ENCODE peak calls at places on chromosomes 5 and 9, in eight cellular contexts. S, J, Q, D, X, V, K and U are unnamed samples.

GRCh38 chr9:135616621-135617537 is 22.5 kb downstream of the GLT6D1 start:
- DNase-seq in K (no peak), Q (no peak), S (no peak), X (no peak), V (no peak), J (no peak), D (no peak), U (no peak)

GRCh38 chr5:139664273-139664693 is 16.1 kb downstream of the CXXC5 start:
- DNase-seq in J (no peak), Q (no peak), S (no peak), D (no peak), K (no peak), X (no peak), V (no peak), U (no peak)

GRCh38 chr5:78640622-78641021 is 8.0 kb downstream of the LHFPL2 start:
- DNase-seq in Q (no peak), K (peak), S (no peak), V (peak), X (no peak), J (no peak), D (peak), U (no peak)

GRCh38 chr5:161096006-161096405 is 244.0 kb upstream of the ATP10B start:
- DNase-seq in D (no peak), J (no peak), Q (no peak), V (no peak), S (no peak), K (no peak), X (no peak), U (no peak)

GRCh38 chr5:68070641-68071191 is 144.8 kb upstream of the PIK3R1 start:
- DNase-seq in Q (no peak), S (no peak), D (no peak), V (peak), J (no peak), K (peak), X (no peak), U (peak)

GRCh38 chr9:132901859-132902831 is 23.4 kb downstream of the SPACA9 start:
- DNase-seq in J (peak), D (peak), S (peak), K (peak), Q (peak), V (peak), X (peak), U (peak)

GRCh38 chr9:84297162-84297821 is 43.3 kb downstream of the SLC28A3 start:
- DNase-seq in V (peak), J (no peak), S (no peak), K (peak), X (no peak), D (no peak), Q (peak), U (peak)

GRCh38 chr9:92964981-92965758 is 17.8 kb downstream of the FGD3 start:
- DNase-seq in S (no peak), V (no peak), D (no peak), K (no peak), Q (no peak), J (no peak), X (no peak), U (no peak)

GRCh38 chr5:78908173-78908901 is 76.8 kb downstream of the ARSB start:
- DNase-seq in Q (peak), J (peak), X (peak), S (no peak), V (peak), D (no peak), K (peak), U (peak)

GRCh38 chr9:122015165-122015821 is 77.8 kb downstream of the TTLL11 start:
- DNase-seq in V (no peak), K (no peak), D (no peak), X (no peak), S (peak), Q (no peak), J (no peak), U (no peak)

GRCh38 chr5:23730023-23730422 is 222.6 kb downstream of the PRDM9 start:
- DNase-seq in J (no peak), S (no peak), V (no peak), D (no peak), Q (no peak), X (no peak), K (no peak), U (no peak)

GRCh38 chr9:125558453-125559084 is 148.4 kb downstream of the MAPKAP1 start:
- DNase-seq in S (peak), X (peak), K (peak), V (peak), J (peak), Q (peak), D (peak), U (peak)

GRCh38 chr9:102521097-102521755 is 473.9 kb upstream of the CYLC2 start:
- DNase-seq in V (peak), K (no peak), J (no peak), S (no peak), X (no peak), D (no peak), Q (no peak), U (no peak)

GRCh38 chr5:152349683-152350526 is 55.2 kb downstream of the NMUR2 start:
- DNase-seq in V (peak), X (peak), S (peak), K (peak), Q (no peak), J (peak), D (peak), U (peak)

GRCh38 chr5:127206320-127207113 is 84.1 kb upstream of the MEGF10 start:
- DNase-seq in S (no peak), X (no peak), J (no peak), D (peak), K (peak), Q (peak), V (peak), U (peak)

GRCh38 chr5:177023247-177023703 is 779 bp downstream of the ZNF346 start:
- DNase-seq in J (peak), K (peak), Q (no peak), S (no peak), D (peak), X (peak), V (no peak), U (no peak)

GRCh38 chr9:104747245-104747564 is 278 bp upstream of the NIPSNAP3A start:
- DNase-seq in V (no peak), D (no peak), Q (no peak), X (no peak), K (no peak), J (no peak), S (no peak), U (no peak)

GRCh38 chr5:171989276-171989675 is 17.2 kb downstream of the FBXW11 start:
- DNase-seq in Q (no peak), V (peak), X (no peak), D (no peak), J (no peak), K (no peak), S (no peak), U (no peak)

GRCh38 chr5:171990713-171991015 is 15.8 kb downstream of the FBXW11 start:
- DNase-seq in V (peak), S (no peak), X (no peak), J (no peak), D (no peak), K (no peak), Q (no peak), U (no peak)

GRCh38 chr5:171989946-171990712 is 16.3 kb downstream of the FBXW11 start:
- DNase-seq in K (no peak), X (no peak), Q (no peak), V (peak), S (no peak), J (no peak), D (no peak), U (no peak)

GRCh38 chr5:171992813-171993212 is 13.6 kb downstream of the FBXW11 start:
- DNase-seq in Q (no peak), D (no peak), J (no peak), S (no peak), V (no peak), K (no peak), X (no peak), U (no peak)

DNA sequence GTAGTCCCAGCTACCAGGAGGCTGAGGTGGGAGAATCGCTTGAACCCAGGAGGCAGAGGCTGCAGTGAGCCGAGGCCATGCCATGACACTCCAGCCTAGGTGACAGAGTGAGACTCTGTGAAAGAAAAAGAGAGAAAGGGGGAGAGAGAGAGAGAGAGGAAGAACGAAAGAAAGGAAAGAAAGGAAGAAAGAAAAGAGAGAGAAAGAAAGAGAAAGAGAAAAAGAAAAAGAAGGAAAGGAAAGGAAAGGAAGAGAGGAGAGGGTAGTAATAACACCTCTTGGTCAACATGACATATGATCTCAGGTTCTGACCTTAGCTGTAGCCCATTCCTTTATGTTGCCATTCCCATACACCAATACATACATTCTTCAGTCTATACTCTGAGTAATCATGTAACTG is 14.1 kb downstream of the FBXW11 start:
- DNase-seq in S (no peak), J (no peak), X (no peak), Q (no peak), V (no peak), D (no peak), K (no peak), U (no peak)
- TF ChIP-seq CTCF in S (no peak), J (no peak), X (no peak), Q (no peak), V (no peak), D (no peak), K (no peak), U (no peak)

GRCh38 chr9:119375892-119376291 is 6.7 kb upstream of the BRINP1 start:
- DNase-seq in D (peak), X (peak), J (peak), Q (no peak), V (peak), S (peak), K (peak), U (peak)
- TF ChIP-seq CTCF in D (peak), X (no peak), J (peak), Q (no peak), V (peak), S (peak), K (no peak), U (no peak)

GRCh38 chr5:9361835-9362234 is 184.0 kb downstream of the SEMA5A start:
- DNase-seq in J (peak), V (peak), Q (no peak), D (peak), K (peak), S (peak), X (peak), U (peak)

GRCh38 chr5:9362600-9362999 is 183.3 kb downstream of the SEMA5A start:
- DNase-seq in Q (no peak), X (no peak), S (no peak), K (no peak), V (no peak), D (no peak), J (no peak), U (no peak)

GRCh38 chr5:9363026-9363793 is 182.7 kb downstream of the SEMA5A start:
- DNase-seq in Q (no peak), V (no peak), K (peak), D (no peak), S (no peak), X (no peak), J (no peak), U (peak)

GRCh38 chr5:9370256-9370655 is 175.6 kb downstream of the SEMA5A start:
- DNase-seq in X (no peak), V (peak), Q (no peak), D (no peak), S (no peak), J (no peak), K (peak), U (no peak)

DNA sequence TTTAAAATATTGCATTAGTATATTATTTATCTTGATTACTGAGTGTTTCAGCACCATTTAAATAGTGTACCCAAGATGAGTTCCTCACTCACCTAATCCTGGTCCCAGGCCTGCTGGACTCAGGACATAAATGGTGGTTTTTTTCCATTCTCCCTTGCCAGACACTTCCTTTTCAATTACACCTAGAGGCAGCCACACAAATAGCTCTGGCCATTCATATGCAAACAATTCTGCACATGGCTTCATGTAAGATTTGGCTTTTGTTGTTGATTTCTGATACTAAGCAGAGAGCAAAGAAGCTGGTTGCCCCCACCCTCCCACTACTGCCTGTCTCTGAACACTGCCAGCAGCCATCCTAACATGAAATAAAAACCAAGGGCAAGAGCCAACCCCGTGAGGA is 180.4 kb downstream of the SEMA5A start:
- DNase-seq in S (no peak), D (no peak), J (no peak), Q (no peak), K (no peak), X (no peak), V (no peak), U (no peak)
- TF ChIP-seq CTCF in S (no peak), D (no peak), J (no peak), Q (no peak), K (no peak), X (no peak), V (no peak), U (no peak)

DNA sequence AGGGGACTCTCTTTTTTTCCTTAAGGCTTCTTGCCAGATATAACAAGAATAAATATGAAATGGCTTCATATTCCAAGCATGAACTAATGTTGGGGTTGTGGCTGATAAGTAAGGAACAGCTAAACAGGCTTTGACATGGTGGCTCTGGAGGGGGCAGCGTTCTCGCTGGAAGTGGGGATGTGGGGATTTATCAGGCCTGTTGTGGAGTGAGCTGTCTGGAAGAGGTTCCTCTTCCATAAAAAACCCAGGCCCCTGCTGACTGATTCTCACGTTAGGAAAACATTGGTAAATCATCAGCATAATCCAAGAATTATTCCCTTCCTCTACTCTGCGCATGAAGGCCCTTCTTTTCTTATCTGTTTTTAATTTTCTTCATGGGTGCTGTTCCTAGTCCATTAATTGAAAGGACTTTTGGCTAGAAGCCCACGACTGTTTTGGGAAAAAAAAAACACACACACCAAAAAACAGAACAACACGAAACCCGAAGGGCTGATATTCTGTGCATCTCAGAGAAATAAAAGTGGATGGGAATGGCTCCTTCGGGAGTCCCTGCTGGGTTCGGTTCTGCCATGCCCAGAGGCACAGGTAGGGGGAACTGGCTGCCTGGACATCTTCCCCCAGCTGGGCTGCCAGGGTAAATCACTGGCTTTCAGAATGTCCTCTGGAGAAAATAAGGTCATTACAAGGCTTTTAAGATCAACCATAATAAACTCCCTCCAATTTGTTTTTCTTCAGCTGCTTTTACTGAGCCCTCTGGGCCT is 297.0 kb downstream of the SLIT3 start:
- DNase-seq in D (no peak), K (peak), S (no peak), Q (no peak), J (no peak), V (no peak), X (peak), U (no peak)
- TF ChIP-seq CTCF in D (no peak), K (peak), S (peak), Q (no peak), J (peak), V (peak), X (peak), U (peak)

DNA sequence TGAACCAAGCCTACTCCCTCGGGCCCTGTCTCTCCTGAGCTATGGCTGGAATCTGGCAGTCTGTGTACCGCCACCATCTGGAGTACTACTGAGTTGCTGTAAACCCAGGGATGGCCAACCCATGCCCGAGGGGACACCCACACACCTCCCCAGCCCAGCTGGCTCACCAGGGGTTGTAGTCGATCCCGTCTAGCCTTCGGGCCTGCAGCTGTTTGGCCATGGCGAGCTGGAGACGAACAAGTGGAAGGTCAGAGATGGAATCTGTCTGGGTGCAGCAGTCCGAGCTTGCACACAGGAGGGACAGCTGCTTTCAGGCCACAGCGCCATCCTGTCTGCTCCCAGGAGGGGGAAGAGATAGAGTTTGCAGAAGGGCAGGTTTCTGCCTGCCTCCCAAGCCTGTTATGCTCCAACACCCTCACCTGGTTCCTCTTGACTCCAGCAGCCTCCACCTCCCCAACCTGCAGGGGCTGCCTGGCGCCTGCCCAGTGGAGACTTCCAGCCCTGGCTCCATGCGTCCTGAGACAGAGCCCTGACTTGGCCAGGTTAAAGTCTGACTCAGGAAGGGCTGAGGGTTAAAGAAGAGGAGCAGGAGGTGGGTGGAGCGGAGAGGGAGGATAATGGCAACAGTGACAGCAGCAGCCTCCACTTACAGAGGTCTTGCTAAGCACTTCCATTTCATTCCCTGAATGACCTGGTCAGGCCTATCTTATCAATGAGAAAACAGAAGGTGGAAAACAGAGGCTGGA is 15.8 kb upstream of the SPOUT1 start:
- DNase-seq in J (no peak), K (no peak), S (no peak), D (no peak), V (no peak), Q (no peak), X (peak), U (no peak)
- TF ChIP-seq CTCF in J (no peak), K (no peak), S (peak), D (no peak), V (no peak), Q (no peak), X (no peak), U (no peak)

DNA sequence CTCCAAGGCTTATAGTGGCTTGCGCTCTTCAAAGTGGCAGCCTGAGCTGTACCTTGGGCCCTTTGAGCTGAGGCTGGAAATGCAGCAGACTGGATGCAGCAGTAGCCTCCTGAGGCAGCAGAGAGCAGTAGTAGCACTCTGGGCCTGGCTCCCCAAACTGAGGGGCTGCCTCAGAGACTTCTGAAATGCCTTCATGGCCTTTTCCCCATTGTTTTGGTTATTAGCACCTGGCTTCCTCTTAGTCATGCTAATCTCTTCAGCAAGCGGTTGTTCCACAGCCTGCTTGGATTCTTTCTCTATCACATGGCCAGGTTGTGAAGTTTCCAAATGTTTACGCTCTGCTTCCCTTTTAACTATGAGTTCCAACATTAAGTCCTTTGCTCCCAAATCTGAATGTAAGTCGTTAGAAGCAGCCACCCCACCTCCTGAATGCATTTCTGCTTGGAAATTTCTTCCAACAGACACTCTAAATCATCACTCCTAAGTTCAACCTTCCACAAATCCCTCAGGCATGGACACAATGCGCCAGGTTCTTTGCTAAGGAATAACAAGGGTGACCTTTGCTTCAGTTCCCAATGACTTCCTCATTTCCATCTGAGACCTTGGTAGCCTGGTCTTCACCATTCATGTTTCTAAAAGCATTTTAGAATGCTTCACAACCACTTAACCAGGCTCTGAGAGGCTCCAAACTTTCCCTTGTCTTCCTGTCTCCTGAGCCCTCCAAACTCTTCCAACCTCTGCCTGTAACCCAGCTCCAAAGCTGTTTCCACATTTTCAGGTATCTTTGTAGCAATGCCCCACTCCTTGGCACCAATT is 145.8 kb downstream of the ZDHHC21 start:
- DNase-seq in Q (no peak), D (no peak), V (no peak), X (no peak), K (no peak), J (no peak), S (no peak), U (no peak)
- TF ChIP-seq CTCF in Q (no peak), D (no peak), V (no peak), X (no peak), K (no peak), J (no peak), S (peak), U (no peak)

DNA sequence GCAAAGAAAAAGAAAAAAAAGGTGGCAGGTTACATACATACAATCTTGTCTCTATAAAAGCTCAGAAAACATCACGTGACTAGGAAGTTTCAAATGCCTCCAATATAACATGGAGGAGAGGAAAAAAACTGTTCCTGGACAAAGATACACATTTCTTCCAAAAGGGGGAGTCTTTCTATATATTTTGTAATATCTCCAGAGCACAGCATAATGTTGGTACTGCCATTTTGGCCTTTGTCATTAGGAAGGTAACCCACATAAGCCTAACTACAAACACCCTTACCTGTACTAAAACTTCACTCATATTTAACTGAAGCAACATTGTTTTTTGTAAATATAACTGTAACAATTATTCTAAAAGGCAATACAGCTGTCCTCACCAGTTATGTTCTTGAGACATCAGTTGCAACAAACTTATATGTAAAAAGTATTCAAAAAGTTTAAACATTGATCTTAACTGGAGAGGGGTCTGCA is 1.2 kb upstream of the BTF3 start:
- DNase-seq in J (no peak), D (peak), Q (peak), X (peak), S (no peak), V (peak), K (peak), U (peak)
- TF ChIP-seq CTCF in J (peak), D (peak), Q (peak), X (peak), S (peak), V (peak), K (peak), U (peak)